ENCODE peak calls at places on chromosomes 16 and 17, in five cellular contexts. M is PC-3, D is GM23248, Q is kidney, I is GM12878. G is an unnamed sample.

GRCh38 chr17:81130385-81131288 is 34.7 kb upstream of the PVALEF start:
- DNase-seq in I (no peak), D (no peak), Q (no peak), M (no peak), G (no peak)

GRCh38 chr17:42833771-42834422 is 700 bp downstream of the PSME3 start:
- DNase-seq in M (no peak), Q (peak; percentile 77), D (peak; percentile 46), I (no peak), G (no peak)

GRCh38 chr17:74393323-74393942 is 26.1 kb downstream of the GPR142 start:
- DNase-seq in D (peak; percentile 45), M (no peak), I (no peak), Q (no peak), G (no peak)

GRCh38 chr16:89048087-89048729 is 45.4 kb upstream of the ACSF3 start:
- DNase-seq in Q (peak; percentile 64), I (no peak), M (no peak), D (no peak), G (no peak)

GRCh38 chr17:64682261-64683181 is 20.4 kb upstream of the SMURF2 start:
- DNase-seq in Q (no peak), I (no peak), M (peak; percentile 83), D (peak; percentile 65), G (no peak)

GRCh38 chr17:40303009-40303657 is 5.8 kb upstream of the RARA start:
- DNase-seq in D (peak; percentile 81), M (peak; percentile 65), Q (no peak), I (no peak), G (peak; percentile 71)

GRCh38 chr16:28298511-28298878 is 6.2 kb downstream of the SBK1 start:
- DNase-seq in Q (no peak), M (no peak), D (no peak), I (no peak), G (no peak)

GRCh38 chr16:74999208-74999682 is 421 bp downstream of the ZNRF1 start:
- DNase-seq in I (no peak), Q (peak; percentile 76), D (peak; percentile 66), M (no peak), G (peak; percentile 33)

GRCh38 chr16:78705694-78706093 is 606.2 kb downstream of the WWOX start:
- DNase-seq in Q (no peak), M (peak; percentile 61), I (peak; percentile 9), D (no peak), G (no peak)

GRCh38 chr17:61460796-61461585 is 8.8 kb downstream of the TBX4 start:
- DNase-seq in Q (no peak), D (no peak), M (no peak), I (no peak), G (no peak)

GRCh38 chr16:56506941-56507340 is 12.9 kb downstream of the BBS2 start:
- DNase-seq in Q (no peak), M (peak; percentile 33), D (peak; percentile 82), I (no peak), G (no peak)

GRCh38 chr17:12348476-12348875 is 317.2 kb upstream of the MYOCD start:
- DNase-seq in D (no peak), M (no peak), I (no peak), Q (no peak), G (no peak)

GRCh38 chr16:58515871-58516767 is 802 bp downstream of the SETD6 start:
- DNase-seq in M (peak; percentile 69), I (no peak), D (peak; percentile 33), Q (peak; percentile 83), G (peak; percentile 66)

GRCh38 chr16:79595261-79595660 is 5.3 kb downstream of the MAF start:
- DNase-seq in M (no peak), I (no peak), Q (no peak), D (no peak), G (no peak)

GRCh38 chr17:63832455-63832854 is 5.0 kb upstream of the FTSJ3 start:
- DNase-seq in M (no peak), I (no peak), D (no peak), Q (peak; percentile 58), G (no peak)

GRCh38 chr17:1779571-1780074 is 17.8 kb downstream of the SERPINF1 start:
- DNase-seq in I (no peak), D (peak; percentile 95), M (peak; percentile 77), Q (peak; percentile 84), G (peak; percentile 42)

GRCh38 chr16:78184554-78185183 is 85.2 kb downstream of the WWOX start:
- DNase-seq in I (no peak), D (peak; percentile 35), Q (no peak), M (peak; percentile 73), G (no peak)

GRCh38 chr16:85420501-85421337 is 192.4 kb upstream of the GSE1 start:
- DNase-seq in D (peak; percentile 65), M (peak; percentile 66), I (no peak), Q (peak; percentile 75), G (peak; percentile 65)

GRCh38 chr17:68381076-68381900 is 76.0 kb downstream of the WIPI1 start:
- DNase-seq in Q (peak; percentile 90), I (no peak), D (peak; percentile 100), M (peak; percentile 98), G (no peak)

GRCh38 chr17:41772586-41773189 is 13.8 kb downstream of the JUP start:
- DNase-seq in Q (peak; percentile 50), M (no peak), I (no peak), D (no peak), G (peak; percentile 79)

GRCh38 chr17:15346196-15346595 is 4.8 kb upstream of the TEKT3 start:
- DNase-seq in M (no peak), I (no peak), Q (no peak), D (no peak), G (no peak)

GRCh38 chr17:14724770-14725169 is 423.9 kb downstream of the HS3ST3B1 start:
- DNase-seq in M (no peak), Q (no peak), I (no peak), D (no peak), G (no peak)

GRCh38 chr17:81871387-81872120 is 417 bp upstream of the ARHGDIA start:
- DNase-seq in I (peak; percentile 53), M (peak; percentile 87), Q (peak; percentile 98), D (peak; percentile 95), G (peak; percentile 96)

GRCh38 chr17:1227917-1228751 is 42.1 kb upstream of the BHLHA9 start:
- DNase-seq in Q (peak; percentile 79), I (peak; percentile 32), D (peak; percentile 38), M (no peak), G (peak; percentile 74)

GRCh38 chr16:71894229-71894920 is 956 bp upstream of the IST1 start:
- DNase-seq in I (no peak), D (peak; percentile 74), M (peak; percentile 59), Q (peak; percentile 77), G (peak; percentile 70)

GRCh38 chr17:50347087-50347893 is 1.4 kb downstream of the XYLT2 start:
- DNase-seq in Q (peak; percentile 72), I (no peak), D (peak; percentile 25), M (no peak), G (no peak)

GRCh38 chr17:50347894-50348291 is 2.0 kb downstream of the XYLT2 start:
- DNase-seq in Q (no peak), I (no peak), M (no peak), D (no peak), G (no peak)

GRCh38 chr17:50348522-50349240 is 2.8 kb downstream of the XYLT2 start:
- DNase-seq in I (no peak), D (peak; percentile 66), Q (peak; percentile 60), M (peak; percentile 53), G (no peak)

GRCh38 chr17:50350733-50351132 is 4.8 kb downstream of the XYLT2 start:
- DNase-seq in M (no peak), Q (no peak), I (no peak), D (no peak), G (no peak)

DNA sequence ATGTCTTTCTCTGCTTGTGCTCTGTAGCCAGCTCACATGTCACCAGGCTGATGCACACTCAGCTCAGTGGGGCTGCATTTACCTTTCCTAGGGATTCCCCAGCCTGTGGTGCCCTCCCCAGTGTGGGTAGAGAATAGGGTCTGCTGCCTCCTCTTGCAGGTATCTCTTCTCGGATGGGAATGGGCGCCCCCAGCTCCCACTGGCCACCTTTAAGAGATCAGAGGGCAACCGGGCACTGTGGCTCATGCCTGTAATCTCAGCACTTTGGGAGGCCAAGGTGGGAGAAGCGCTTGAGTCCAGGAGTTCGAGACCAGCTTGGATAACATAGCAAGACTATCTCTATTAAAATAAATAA is 3.3 kb downstream of the XYLT2 start:
- DNase-seq in M (no peak), I (no peak), D (no peak), Q (peak; percentile 24), G (no peak)
- H3K4me1 ChIP-seq in M (peaks cover 26% of the 10 kb centered on the region), I (peaks cover 3% of the 10 kb centered on the region), D (peaks cover 18% of the 10 kb centered on the region), Q (peaks cover 9% of the 10 kb centered on the region), G (peaks cover 7% of the 10 kb centered on the region)

GRCh38 chr17:7466318-7466643 is 13.2 kb downstream of the ZBTB4 start:
- DNase-seq in Q (no peak), D (no peak), I (no peak), M (no peak), G (no peak)

GRCh38 chr17:7468290-7468689 is 11.1 kb downstream of the ZBTB4 start:
- DNase-seq in M (no peak), D (no peak), I (no peak), Q (no peak), G (no peak)

GRCh38 chr17:7467498-7467897 is 11.9 kb downstream of the ZBTB4 start:
- DNase-seq in D (no peak), Q (no peak), I (no peak), M (no peak), G (no peak)

GRCh38 chr17:7466644-7467341 is 12.6 kb downstream of the ZBTB4 start:
- DNase-seq in I (no peak), Q (peak; percentile 94), M (peak; percentile 16), D (peak; percentile 40), G (peak; percentile 36)

GRCh38 chr17:7468814-7469438 is 10.5 kb downstream of the ZBTB4 start:
- DNase-seq in I (no peak), M (no peak), Q (peak; percentile 43), D (no peak), G (no peak)
- H3K27ac ChIP-seq in I (no peak overlapping the region), M (no peak overlapping the region), Q (no peak overlapping the region), D (no peak overlapping the region), G (no peak overlapping the region)

DNA sequence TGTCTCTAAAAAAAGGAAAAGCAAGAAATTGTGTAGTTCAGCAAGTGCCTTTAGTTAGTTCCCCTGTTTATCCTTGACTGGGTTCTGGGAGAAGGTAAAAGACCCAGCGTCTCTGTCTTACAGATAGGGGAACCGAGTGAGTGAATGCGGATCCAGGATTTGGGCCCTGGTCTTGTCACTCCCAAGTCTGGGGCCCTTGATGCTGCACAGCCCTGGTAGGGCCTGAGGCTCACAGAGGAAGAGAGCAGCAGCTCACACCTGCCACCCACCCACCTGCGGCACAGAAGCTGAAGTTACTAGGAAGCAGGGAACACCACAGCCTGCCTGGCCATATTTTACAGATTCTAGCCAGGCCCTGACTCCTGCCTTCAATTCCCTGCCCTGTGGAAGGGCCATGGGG is 22.2 kb downstream of the LASP1 start:
- DNase-seq in D (no peak), I (no peak), Q (no peak), M (no peak), G (no peak)
- H3K9ac ChIP-seq in D (no peak overlapping the region), I (no peak overlapping the region), Q (no peak overlapping the region), M (no peak overlapping the region), G (no peak overlapping the region)

GRCh38 chr16:66711581-66711980 is 15.0 kb upstream of the CMTM4 start:
- DNase-seq in D (no peak), Q (no peak), I (no peak), M (no peak), G (no peak)

GRCh38 chr16:66714062-66714461 is 17.5 kb upstream of the CMTM4 start:
- DNase-seq in Q (no peak), M (no peak), I (no peak), D (no peak), G (no peak)

GRCh38 chr16:66713076-66713475 is 16.5 kb upstream of the CMTM4 start:
- DNase-seq in Q (no peak), D (peak; percentile 19), I (no peak), M (no peak), G (no peak)

GRCh38 chr16:66714659-66715307 is 18.2 kb upstream of the CMTM4 start:
- DNase-seq in D (no peak), I (no peak), M (no peak), Q (no peak), G (peak; percentile 63)

GRCh38 chr16:66712512-66712911 is 16.0 kb upstream of the CMTM4 start:
- DNase-seq in I (no peak), Q (no peak), D (no peak), M (no peak), G (no peak)
- H3K4me1 ChIP-seq in I (no peaks in the 10 kb centered on the region), Q (peaks cover 10% of the 10 kb centered on the region), D (peaks cover 4% of the 10 kb centered on the region), M (no peaks in the 10 kb centered on the region), G (no peaks in the 10 kb centered on the region)

G was measured in colonic mucosa.